ENCODE peak calls at places on chromosome 9, in five cellular contexts. F, G, E, B and W are unnamed samples.

GRCh38 chr9:134930404-134930803 is 12.7 kb upstream of the FCN1 start:
- DNase-seq in F (no peak), G (no peak), E (no peak), B (no peak), W (no peak)

GRCh38 chr9:114372971-114373591 is 14.7 kb downstream of the AKNA start:
- DNase-seq in F (no peak), G (no peak), E (no peak), B (peak; percentile 99), W (no peak)

GRCh38 chr9:37417857-37418618 is 4.5 kb upstream of the GRHPR start:
- DNase-seq in F (no peak), G (no peak), E (no peak), B (no peak), W (no peak)

GRCh38 chr9:128244443-128245226 is 31.2 kb downstream of the GOLGA2 start:
- DNase-seq in F (peak; percentile 76), G (no peak), E (no peak), B (peak; percentile 98), W (peak; percentile 74)

GRCh38 chr9:129281506-129282145 is 103.6 kb upstream of the IER5L start:
- DNase-seq in F (no peak), G (no peak), E (no peak), B (no peak), W (no peak)

GRCh38 chr9:82488319-82488701 is 499.7 kb downstream of the SPATA31D1 start:
- DNase-seq in F (no peak), G (no peak), E (no peak), B (no peak), W (no peak)

GRCh38 chr9:83346655-83347393 is 191.4 kb downstream of the FRMD3 start:
- DNase-seq in F (no peak), G (no peak), E (no peak), B (no peak), W (no peak)

GRCh38 chr9:108162664-108163063 is 673.1 kb upstream of the KLF4 start:
- DNase-seq in F (no peak), G (no peak), E (no peak), B (no peak), W (no peak)

GRCh38 chr9:91334053-91334452 is 27.7 kb downstream of the AUH start:
- DNase-seq in F (no peak), G (no peak), E (no peak), B (no peak), W (no peak)

GRCh38 chr9:83965350-83966208 is 14.4 kb downstream of the HNRNPK start:
- DNase-seq in F (peak; percentile 21), G (no peak), E (no peak), B (peak; percentile 48), W (no peak)

GRCh38 chr9:134053401-134053871 is 14.4 kb downstream of the BRD3 start:
- DNase-seq in F (no peak), G (no peak), E (no peak), B (no peak), W (no peak)

GRCh38 chr9:84669293-84670105 is at the start of gene NTRK2:
- DNase-seq in F (no peak), G (peak; percentile 23), E (no peak), B (no peak), W (peak; percentile 54)

GRCh38 chr9:35616681-35617459 is 1.3 kb downstream of the CD72 start:
- DNase-seq in F (no peak), G (peak; percentile 27), E (no peak), B (no peak), W (peak; percentile 66)

GRCh38 chr9:108776920-108777650 is 78.7 kb downstream of the ACTL7B start:
- DNase-seq in F (no peak), G (no peak), E (no peak), B (peak; percentile 35), W (no peak)

GRCh38 chr9:115058684-115059315 is 59.2 kb downstream of the TNC start:
- DNase-seq in F (no peak), G (no peak), E (no peak), B (no peak), W (no peak)

GRCh38 chr9:98271479-98271878 is 16.0 kb upstream of the TBC1D2 start:
- DNase-seq in F (peak; percentile 68), G (no peak), E (no peak), B (no peak), W (no peak)

GRCh38 chr9:72363908-72364678 is 915 bp downstream of the ZFAND5 start:
- DNase-seq in F (peak; percentile 61), G (peak; percentile 73), E (no peak), B (peak; percentile 69), W (peak; percentile 41)

GRCh38 chr9:131273791-131274673 is 2.3 kb downstream of the FAM78A start:
- DNase-seq in F (peak; percentile 79), G (peak; percentile 64), E (no peak), B (peak; percentile 86), W (no peak)

GRCh38 chr9:91211919-91212318 is 149.8 kb downstream of the AUH start:
- DNase-seq in F (no peak), G (no peak), E (no peak), B (no peak), W (no peak)

GRCh38 chr9:132243156-132244074 is 81.6 kb downstream of the NTNG2 start:
- DNase-seq in F (no peak), G (no peak), E (no peak), B (no peak), W (no peak)

GRCh38 chr9:85716031-85716877 is 25.5 kb downstream of the AGTPBP1 start:
- DNase-seq in F (peak; percentile 4), G (no peak), E (no peak), B (peak; percentile 70), W (no peak)

GRCh38 chr9:114501786-114502682 is 3.2 kb downstream of the WHRN start:
- DNase-seq in F (peak; percentile 74), G (no peak), E (peak; percentile 53), B (no peak), W (peak; percentile 44)

GRCh38 chr9:110178281-110178680 is 29.7 kb downstream of the C9orf152 start:
- DNase-seq in F (no peak), G (no peak), E (no peak), B (no peak), W (no peak)

GRCh38 chr9:120918931-120919638 is 7.5 kb downstream of the TRAF1 start:
- DNase-seq in F (no peak), G (no peak), E (no peak), B (no peak), W (no peak)

GRCh38 chr9:87323933-87324332 is 173.7 kb upstream of the DAPK1 start:
- DNase-seq in F (no peak), G (no peak), E (no peak), B (no peak), W (no peak)

GRCh38 chr9:78273761-78274160 is 23.2 kb upstream of the PSAT1 start:
- DNase-seq in F (no peak), G (no peak), E (no peak), B (no peak), W (no peak)

GRCh38 chr9:98479967-98480847 is 224.8 kb upstream of the TBC1D2 start:
- DNase-seq in F (no peak), G (no peak), E (peak; percentile 49), B (no peak), W (no peak)

GRCh38 chr9:2389404-2389803 is 232.2 kb upstream of the VLDLR start:
- DNase-seq in F (no peak), G (no peak), E (no peak), B (no peak), W (no peak)

GRCh38 chr9:6214903-6215302 is 704 bp upstream of the IL33 start:
- DNase-seq in F (no peak), G (peak; percentile 79), E (no peak), B (no peak), W (no peak)

GRCh38 chr9:96523429-96523828 is 73.5 kb downstream of the HABP4 start:
- DNase-seq in F (no peak), G (no peak), E (no peak), B (no peak), W (no peak)

DNA sequence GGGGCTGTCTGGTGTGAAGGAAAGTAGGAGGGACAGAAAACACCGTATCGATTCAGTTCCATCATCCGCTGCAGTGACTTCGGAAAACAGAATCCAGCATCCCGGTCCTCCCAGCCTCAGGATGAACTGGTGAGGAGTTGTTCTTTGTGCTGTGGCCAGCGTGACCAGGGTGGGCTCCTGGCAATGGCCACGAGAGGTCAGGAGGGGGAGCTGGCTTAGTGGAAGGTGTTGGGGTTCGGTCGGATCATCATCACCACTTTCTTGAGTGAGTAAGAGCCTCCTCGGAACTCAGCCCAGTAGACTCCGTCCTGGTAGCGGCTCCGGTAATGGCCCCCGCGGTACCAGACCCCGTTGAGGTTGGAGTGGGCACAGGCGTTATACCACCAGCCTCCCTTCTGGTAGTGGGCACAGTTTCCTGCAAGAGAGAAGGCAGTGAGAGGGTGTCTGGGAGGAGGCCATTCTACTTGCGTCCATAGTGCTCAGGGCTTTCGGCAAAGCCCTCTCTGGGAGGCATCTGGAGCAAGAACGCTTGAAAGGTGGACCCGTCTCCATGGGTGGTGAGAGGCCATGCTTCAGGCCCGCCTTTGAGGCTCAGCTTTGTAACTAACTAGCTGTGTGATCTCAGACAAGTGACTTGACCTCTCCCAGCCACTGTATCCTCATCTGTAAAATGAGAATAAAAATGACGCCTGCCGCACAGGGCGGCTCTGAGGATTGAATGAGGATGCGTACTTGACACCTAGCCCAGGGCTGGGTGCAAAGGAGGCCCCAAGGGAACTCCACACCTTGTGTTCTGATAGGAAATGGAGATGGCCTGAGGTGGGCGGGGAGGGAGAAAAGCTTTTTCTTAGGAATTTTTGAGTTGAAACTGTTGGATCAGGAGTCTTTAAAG is 33.5 kb downstream of the ANGPTL2 start:
- DNase-seq in F (no peak), G (no peak), E (no peak), B (no peak), W (no peak)
- TF ChIP-seq MAX in F (no peak), G (no peak), E (no peak), B (no peak), W (no peak)

GRCh38 chr9:136622538-136622948 is 40.2 kb upstream of the EGFL7 start:
- DNase-seq in F (no peak), G (no peak), E (no peak), B (no peak), W (no peak)
- TF ChIP-seq MAX in F (no peak), G (no peak), E (no peak), B (no peak), W (no peak)

GRCh38 chr9:123775289-123775688 is 154.6 kb downstream of the DENND1A start:
- DNase-seq in F (no peak), G (no peak), E (no peak), B (no peak), W (no peak)

GRCh38 chr9:123776856-123777560 is 152.9 kb downstream of the DENND1A start:
- DNase-seq in F (no peak), G (no peak), E (no peak), B (no peak), W (no peak)

GRCh38 chr9:123773783-123774182 is 156.1 kb downstream of the DENND1A start:
- DNase-seq in F (no peak), G (no peak), E (no peak), B (no peak), W (no peak)

GRCh38 chr9:123778232-123778902 is 151.6 kb downstream of the DENND1A start:
- DNase-seq in F (no peak), G (no peak), E (no peak), B (no peak), W (no peak)

DNA sequence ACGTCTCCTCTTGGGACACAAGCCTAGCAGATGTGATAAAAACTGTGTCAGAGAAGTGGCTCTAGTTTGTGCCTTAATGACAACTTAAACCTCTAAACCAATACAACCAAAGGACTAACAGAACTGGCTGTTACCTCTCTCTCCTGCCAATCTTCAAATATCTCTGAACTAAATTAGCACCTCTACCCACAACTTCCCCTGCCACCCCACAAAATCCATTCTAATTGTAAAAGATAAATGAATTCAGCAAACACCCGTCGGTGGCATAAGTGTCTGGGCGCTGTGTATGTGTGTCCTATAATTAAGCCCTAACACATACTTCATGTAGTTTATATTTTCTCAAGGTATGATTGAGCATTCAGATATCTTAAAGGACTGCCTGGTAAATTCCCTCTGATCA is 154.0 kb downstream of the DENND1A start:
- DNase-seq in F (no peak), G (no peak), E (no peak), B (no peak), W (no peak)
- TF ChIP-seq MAX in F (no peak), G (no peak), E (no peak), B (no peak), W (no peak)

GRCh38 chr9:33489070-33489469 is 15.3 kb upstream of the NOL6 start:
- DNase-seq in F (no peak), G (no peak), E (no peak), B (no peak), W (no peak)
- TF ChIP-seq MAX in F (no peak), G (no peak), E (no peak), B (no peak), W (no peak)